ENCODE peak calls at places on chromosomes 2 and 18, in four cellular contexts. P is NCI-H2029, L is foreskin fibroblast, V is tibial nerve. A is an unnamed sample.
A peak's percentile ranks its signal among the peaks of the same experiment; 100 is the strongest.

GRCh38 chr2:6946722-6947121 is 29.5 kb downstream of the RNF144A start:
- DNase-seq in P (no peak), V (no peak), L (peak; percentile 52), A (no peak)

GRCh38 chr18:48073231-48073930 is 142.9 kb upstream of the SMAD2 start:
- DNase-seq in L (peak; percentile 3), P (no peak), V (no peak), A (no peak)

GRCh38 chr2:106070181-106070580 is 123.9 kb downstream of the UXS1 start:
- DNase-seq in V (no peak), L (no peak), P (no peak), A (no peak)

GRCh38 chr18:36247036-36247435 is 50.5 kb upstream of the FHOD3 start:
- DNase-seq in P (no peak), L (peak; percentile 5), V (no peak), A (no peak)

GRCh38 chr2:200469708-200470600 is 39.9 kb downstream of the KCTD18 start:
- DNase-seq in V (no peak), L (no peak), P (no peak), A (no peak)

GRCh38 chr18:73462092-73462491 is 594.3 kb upstream of the NETO1 start:
- DNase-seq in L (peak; percentile 78), P (no peak), V (no peak), A (no peak)

GRCh38 chr2:113826346-113827285 is 63.3 kb upstream of the ACTR3 start:
- DNase-seq in L (no peak), P (no peak), V (no peak), A (no peak)

GRCh38 chr2:212021947-212022346 is 516.7 kb downstream of the ERBB4 start:
- DNase-seq in L (peak; percentile 44), V (no peak), P (no peak), A (no peak)

GRCh38 chr2:238383135-238383534 is 43.6 kb upstream of the ASB1 start:
- DNase-seq in P (no peak), V (no peak), L (no peak), A (no peak)

GRCh38 chr2:71568103-71568502 is 114.7 kb downstream of the DYSF start:
- DNase-seq in P (no peak), L (no peak), V (no peak), A (no peak)

A was measured in T-helper 17 cell.